ENCODE peak calls at places on chromosomes 13 and 19, in four cellular contexts. E is K562, K is IMR-90, A is keratinocyte. Z is an unnamed sample.

GRCh38 chr13:56457535-56458200 is 683.0 kb upstream of the PRR20A start:
- DNase-seq in K (no peak), A (no peak), E (no peak), Z (no peak)

GRCh38 chr19:56707821-56708220 is 36.3 kb upstream of the ZNF835 start:
- DNase-seq in K (no peak), E (no peak), A (no peak), Z (no peak)

GRCh38 chr19:19860756-19861390 is 4.8 kb upstream of the ZNF253 start:
- DNase-seq in K (no peak), A (no peak), E (peak; percentile 48), Z (no peak)

GRCh38 chr19:35248310-35249145 is at the start of gene LSR:
- DNase-seq in K (no peak), A (peak; percentile 44), E (peak; percentile 97), Z (no peak)

GRCh38 chr13:113537909-113538688 is 46.5 kb upstream of the TFDP1 start:
- DNase-seq in A (no peak), E (no peak), K (no peak), Z (no peak)

GRCh38 chr19:17348700-17349099 is 11.3 kb downstream of the GTPBP3 start:
- DNase-seq in E (no peak), K (peak; percentile 53), A (no peak), Z (peak; percentile 92)

GRCh38 chr13:36919206-36919832 is 719 bp downstream of the SMAD9 start:
- DNase-seq in E (no peak), K (peak; percentile 17), A (no peak), Z (no peak)

GRCh38 chr13:80823472-80823871 is 482.5 kb upstream of the SPRY2 start:
- DNase-seq in E (no peak), K (no peak), A (no peak), Z (no peak)

GRCh38 chr19:45470147-45471081 is 2.6 kb downstream of the FOSB start:
- DNase-seq in K (peak; percentile 67), A (peak; percentile 49), E (peak; percentile 30), Z (no peak)

GRCh38 chr19:36488816-36489138 is 584 bp downstream of the ZNF566 start:
- DNase-seq in A (no peak), K (no peak), E (peak; percentile 56), Z (no peak)

GRCh38 chr13:114154476-114154875 is 22.1 kb upstream of the RASA3 start:
- DNase-seq in K (no peak), A (no peak), E (no peak), Z (no peak)

GRCh38 chr13:51451134-51451466 is 1.7 kb downstream of the INTS6 start:
- DNase-seq in K (no peak), A (no peak), E (no peak), Z (no peak)

GRCh38 chr13:106033634-106034033 is 501.8 kb downstream of the EFNB2 start:
- DNase-seq in K (peak; percentile 59), A (no peak), E (no peak), Z (peak; percentile 4)

GRCh38 chr19:2663920-2664571 is 38.4 kb downstream of the GNG7 start:
- DNase-seq in K (no peak), E (peak; percentile 28), A (no peak), Z (no peak)

GRCh38 chr13:80340643-80341097 is 256 bp downstream of the SPRY2 start:
- DNase-seq in E (no peak), A (no peak), K (peak; percentile 70), Z (peak; percentile 66)

GRCh38 chr13:100019780-100020356 is 38.3 kb downstream of the ZIC2 start:
- DNase-seq in E (no peak), K (no peak), A (no peak), Z (no peak)

GRCh38 chr19:31974941-31975340 is 370.5 kb upstream of the ZNF507 start:
- DNase-seq in K (no peak), E (no peak), A (no peak), Z (no peak)

GRCh38 chr13:73090116-73090811 is 31.5 kb downstream of the KLF5 start:
- DNase-seq in E (peak; percentile 29), K (peak; percentile 91), A (no peak), Z (peak; percentile 79)

GRCh38 chr13:79861731-79862130 is 380.8 kb downstream of the NDFIP2 start:
- DNase-seq in A (no peak), E (no peak), K (no peak), Z (no peak)

GRCh38 chr13:105327727-105328126 is 1207.7 kb downstream of the EFNB2 start:
- DNase-seq in K (peak; percentile 47), E (no peak), A (no peak), Z (no peak)

GRCh38 chr13:99610702-99611289 is 109.5 kb downstream of the TM9SF2 start:
- DNase-seq in K (no peak), A (no peak), E (no peak), Z (no peak)

GRCh38 chr19:33311326-33311682 is 9.0 kb upstream of the CEBPA start:
- DNase-seq in E (peak; percentile 39), A (no peak), K (no peak), Z (no peak)

GRCh38 chr13:102872131-102872530 is 26.3 kb downstream of the ERCC5 start:
- DNase-seq in A (no peak), E (no peak), K (no peak), Z (no peak)

GRCh38 chr19:39162441-39163043 is 34.2 kb upstream of the NCCRP1 start:
- DNase-seq in K (no peak), A (no peak), E (no peak), Z (no peak)

GRCh38 chr19:39157997-39158389 is 32.4 kb downstream of the PAK4 start:
- DNase-seq in A (no peak), K (no peak), E (no peak), Z (no peak)

GRCh38 chr19:39160889-39161672 is 35.5 kb downstream of the PAK4 start:
- DNase-seq in E (no peak), A (no peak), K (peak; percentile 47), Z (peak; percentile 6)

GRCh38 chr19:39158646-39159260 is 33.2 kb downstream of the PAK4 start:
- DNase-seq in K (no peak), E (peak; percentile 69), A (no peak), Z (no peak)

DNA sequence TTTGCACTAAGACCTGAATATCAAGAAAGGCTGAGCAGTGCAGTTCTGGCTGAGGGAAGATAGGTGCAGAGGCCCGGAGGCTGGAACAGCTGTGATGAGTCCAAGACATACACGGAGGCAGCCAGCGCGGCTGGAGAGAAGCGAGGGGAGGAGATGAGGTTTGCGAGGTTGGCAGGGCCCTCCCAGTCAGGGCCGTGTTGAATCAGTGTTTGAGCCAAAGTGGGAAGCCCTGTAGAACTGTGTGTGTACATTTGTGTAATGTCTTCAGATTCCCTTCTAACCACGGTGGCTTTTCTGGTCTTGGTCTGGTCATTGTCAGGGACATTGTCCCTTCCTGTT is 34.9 kb downstream of the PAK4 start:
- DNase-seq in K (peak; percentile 72), A (no peak), E (no peak), Z (peak; percentile 13)
- H3K9me1 ChIP-seq in K (peaks cover 37% of the 10 kb centered on the region), A (no peaks in the 10 kb centered on the region), E (peaks cover 15% of the 10 kb centered on the region), Z (no peaks in the 10 kb centered on the region)

GRCh38 chr13:110872768-110873638 is 41.9 kb downstream of the ANKRD10 start:
- DNase-seq in K (no peak), E (no peak), A (no peak), Z (no peak)

GRCh38 chr13:110872034-110872767 is 42.7 kb downstream of the ANKRD10 start:
- DNase-seq in A (no peak), E (peak; percentile 19), K (no peak), Z (no peak)

GRCh38 chr13:110874508-110874960 is 40.3 kb downstream of the ANKRD10 start:
- DNase-seq in A (no peak), E (peak; percentile 91), K (peak; percentile 46), Z (peak; percentile 43)

GRCh38 chr13:110875243-110875642 is 39.6 kb downstream of the ANKRD10 start:
- DNase-seq in A (no peak), E (peak; percentile 22), K (no peak), Z (peak; percentile 21)

GRCh38 chr13:110873639-110874507 is 41.0 kb downstream of the ANKRD10 start:
- DNase-seq in E (no peak), A (no peak), K (no peak), Z (no peak)
- H3K4me3 ChIP-seq in E (peak overlapping the region; percentile 35), A (no peak overlapping the region), K (peak overlapping the region; percentile 25), Z (peak overlapping the region; percentile 35)

GRCh38 chr19:10471909-10472308 is 31.2 kb downstream of the KEAP1 start:
- DNase-seq in A (no peak), E (no peak), K (peak; percentile 47), Z (peak; percentile 26)
- TF ChIP-seq CTCF in A (peak; percentile 43), E (peak; percentile 32), K (peak; percentile 38), Z (no peak)

GRCh38 chr19:1240925-1241324 is 626 bp upstream of the ATP5F1D start:
- DNase-seq in K (no peak), A (no peak), E (no peak), Z (no peak)
- H3K9me1 ChIP-seq in K (no peaks in the 10 kb centered on the region), A (no peaks in the 10 kb centered on the region), E (peaks cover 4% of the 10 kb centered on the region), Z (no peaks in the 10 kb centered on the region)